ENCODE peak calls at places on chromosomes 1 and 21, in nine cellular contexts. C is BJ; T is effector memory CD4-positive, alpha-beta T cell; B is ovary; U is body of pancreas; L is fibroblast of lung; V is heart right ventricle; D is lower lobe of right lung; M is endodermal cell. K is an unnamed sample.

GRCh38 chr21:33950425-33951079 is 34.9 kb upstream of the ATP5PO start:
- DNase-seq in C (no peak), T (no peak), B (no peak), U (no peak), L (no peak), V (no peak), D (no peak), M (no peak), K (no peak)

GRCh38 chr1:111030590-111030989 is 66.9 kb upstream of the LRIF1 start:
- DNase-seq in C (no peak), T (peak; percentile 29), B (no peak), U (peak; percentile 44), L (peak; percentile 40), V (no peak), D (no peak), M (peak; percentile 83), K (no peak)

GRCh38 chr1:165114022-165114888 is 242.3 kb downstream of the LMX1A start:
- DNase-seq in C (no peak), T (no peak), B (peak; percentile 22), U (peak; percentile 64), L (peak; percentile 22), V (no peak), D (no peak), M (peak; percentile 90), K (no peak)

GRCh38 chr1:155166006-155166372 is 7.1 kb downstream of the KRTCAP2 start:
- DNase-seq in C (no peak), T (no peak), B (no peak), U (no peak), L (no peak), V (no peak), D (no peak), M (peak; percentile 58), K (peak; percentile 52)

GRCh38 chr1:53378061-53378460 is 50.2 kb upstream of the LRP8 start:
- DNase-seq in C (no peak), T (no peak), B (no peak), U (no peak), L (no peak), V (no peak), D (peak; percentile 24), M (peak; percentile 35), K (peak; percentile 29)

GRCh38 chr1:32742956-32743355 is 40.4 kb upstream of the SYNC start:
- DNase-seq in C (no peak), T (no peak), B (no peak), U (peak; percentile 40), L (no peak), V (no peak), D (no peak), M (no peak), K (no peak)

GRCh38 chr1:153649867-153650235 is 8.7 kb upstream of the SNAPIN start:
- DNase-seq in C (no peak), T (no peak), B (no peak), U (peak; percentile 97), L (no peak), V (peak; percentile 66), D (no peak), M (no peak), K (no peak)

GRCh38 chr1:22754106-22754768 is 43.6 kb downstream of the EPHB2 start:
- DNase-seq in C (no peak), T (no peak), B (no peak), U (no peak), L (peak; percentile 44), V (no peak), D (no peak), M (no peak), K (no peak)

GRCh38 chr1:30414086-30414850 is 309.1 kb downstream of the MATN1 start:
- DNase-seq in C (no peak), T (no peak), B (no peak), U (no peak), L (no peak), V (no peak), D (no peak), M (peak; percentile 34), K (peak; percentile 50)

GRCh38 chr1:100458925-100459814 is 78.8 kb upstream of the GPR88 start:
- DNase-seq in C (peak; percentile 14), T (peak; percentile 55), B (peak; percentile 78), U (peak; percentile 78), L (peak; percentile 72), V (peak; percentile 69), D (peak; percentile 69), M (peak; percentile 89), K (peak; percentile 87)

GRCh38 chr1:12245116-12245515 is 15.3 kb downstream of the VPS13D start:
- DNase-seq in C (no peak), T (no peak), B (no peak), U (no peak), L (no peak), V (no peak), D (no peak), M (no peak), K (no peak)

GRCh38 chr1:3459940-3460652 is 5.6 kb downstream of the ARHGEF16 start:
- DNase-seq in C (no peak), T (no peak), B (no peak), U (peak; percentile 81), L (no peak), V (peak; percentile 22), D (no peak), M (no peak), K (peak; percentile 40)

GRCh38 chr1:65213271-65213905 is 65.4 kb downstream of the AK4 start:
- DNase-seq in C (no peak), T (no peak), B (no peak), U (no peak), L (no peak), V (no peak), D (no peak), M (no peak), K (no peak)

GRCh38 chr1:174194451-174194850 is 35.1 kb downstream of the RABGAP1L start:
- DNase-seq in C (no peak), T (no peak), B (no peak), U (no peak), L (no peak), V (no peak), D (no peak), M (no peak), K (no peak)

GRCh38 chr1:174197547-174197946 is 38.2 kb downstream of the RABGAP1L start:
- DNase-seq in C (no peak), T (no peak), B (no peak), U (no peak), L (no peak), V (no peak), D (peak; percentile 57), M (no peak), K (no peak)

GRCh38 chr1:174198192-174198591 is 38.9 kb downstream of the RABGAP1L start:
- DNase-seq in C (no peak), T (no peak), B (no peak), U (no peak), L (no peak), V (no peak), D (no peak), M (no peak), K (no peak)

GRCh38 chr1:174200746-174201145 is 41.4 kb downstream of the RABGAP1L start:
- DNase-seq in C (no peak), T (no peak), B (no peak), U (no peak), L (no peak), V (no peak), D (no peak), M (no peak), K (no peak)

GRCh38 chr1:174197088-174197487 is 37.8 kb downstream of the RABGAP1L start:
- DNase-seq in C (no peak), T (no peak), B (no peak), U (no peak), L (no peak), V (no peak), D (no peak), M (no peak), K (no peak)
- H3K4me3 ChIP-seq in C (no peak overlapping the region), T (no peak overlapping the region), B (no peak overlapping the region), U (no peak overlapping the region), L (no peak overlapping the region), V (no peak overlapping the region), D (no peak overlapping the region), M (no peak overlapping the region), K (no peak overlapping the region)

GRCh38 chr21:44064852-44065403 is 42.3 kb upstream of the PWP2 start:
- DNase-seq in C (no peak), T (no peak), B (no peak), U (no peak), L (no peak), V (no peak), D (no peak), M (no peak), K (no peak)
- H3K36me3 ChIP-seq in C (peaks cover 22% of the 10 kb centered on the region), T (peaks cover 42% of the 10 kb centered on the region), B (no peaks in the 10 kb centered on the region), U (peaks cover 8% of the 10 kb centered on the region), L (peaks cover 6% of the 10 kb centered on the region), V (peaks cover 87% of the 10 kb centered on the region), D (peaks cover 76% of the 10 kb centered on the region), M (peaks cover 37% of the 10 kb centered on the region), K (no peaks in the 10 kb centered on the region)

DNA sequence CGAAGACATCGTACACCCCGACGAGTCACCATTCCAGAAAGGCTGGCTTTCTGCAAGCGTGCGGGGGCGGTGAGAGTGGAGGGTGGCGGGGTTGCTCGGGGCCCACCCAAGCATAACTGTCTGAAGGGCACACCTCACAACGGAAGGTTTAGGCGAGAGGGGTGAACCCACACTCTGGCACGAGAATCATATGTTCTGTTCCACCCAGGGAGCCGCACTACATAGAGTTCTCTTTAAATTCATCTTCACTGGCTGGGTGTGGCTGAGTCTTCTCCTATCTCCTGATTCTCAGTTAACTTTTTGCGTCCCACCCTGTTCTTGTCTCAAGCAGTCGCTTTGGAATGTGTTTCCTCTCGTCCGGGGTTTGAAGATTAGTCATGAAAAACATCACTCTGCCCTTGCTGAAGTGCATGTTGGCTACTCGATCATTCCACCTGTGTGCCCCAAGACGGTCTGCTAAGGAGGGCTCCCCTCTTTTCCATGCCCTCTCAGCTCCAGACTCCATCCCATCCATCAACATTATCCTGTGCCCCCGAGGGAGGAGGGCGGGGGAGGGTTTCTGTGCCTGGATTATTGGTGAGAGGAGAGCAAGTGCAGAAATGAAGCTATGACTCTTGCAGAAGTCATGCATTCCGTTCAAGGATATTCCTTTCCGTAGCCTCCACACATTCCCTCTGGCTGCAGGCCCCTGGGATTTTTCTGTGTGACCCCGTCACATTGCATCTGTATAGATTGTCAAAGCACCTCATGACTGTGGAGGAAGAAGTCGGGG is 53.5 kb upstream of the CD34 start:
- DNase-seq in C (no peak), T (no peak), B (no peak), U (no peak), L (peak; percentile 68), V (no peak), D (no peak), M (no peak), K (no peak)
- H3K4me3 ChIP-seq in C (no peak overlapping the region), T (no peak overlapping the region), B (no peak overlapping the region), U (no peak overlapping the region), L (no peak overlapping the region), V (peak overlapping the region; percentile 61), D (peak overlapping the region; percentile 74), M (no peak overlapping the region), K (no peak overlapping the region)

DNA sequence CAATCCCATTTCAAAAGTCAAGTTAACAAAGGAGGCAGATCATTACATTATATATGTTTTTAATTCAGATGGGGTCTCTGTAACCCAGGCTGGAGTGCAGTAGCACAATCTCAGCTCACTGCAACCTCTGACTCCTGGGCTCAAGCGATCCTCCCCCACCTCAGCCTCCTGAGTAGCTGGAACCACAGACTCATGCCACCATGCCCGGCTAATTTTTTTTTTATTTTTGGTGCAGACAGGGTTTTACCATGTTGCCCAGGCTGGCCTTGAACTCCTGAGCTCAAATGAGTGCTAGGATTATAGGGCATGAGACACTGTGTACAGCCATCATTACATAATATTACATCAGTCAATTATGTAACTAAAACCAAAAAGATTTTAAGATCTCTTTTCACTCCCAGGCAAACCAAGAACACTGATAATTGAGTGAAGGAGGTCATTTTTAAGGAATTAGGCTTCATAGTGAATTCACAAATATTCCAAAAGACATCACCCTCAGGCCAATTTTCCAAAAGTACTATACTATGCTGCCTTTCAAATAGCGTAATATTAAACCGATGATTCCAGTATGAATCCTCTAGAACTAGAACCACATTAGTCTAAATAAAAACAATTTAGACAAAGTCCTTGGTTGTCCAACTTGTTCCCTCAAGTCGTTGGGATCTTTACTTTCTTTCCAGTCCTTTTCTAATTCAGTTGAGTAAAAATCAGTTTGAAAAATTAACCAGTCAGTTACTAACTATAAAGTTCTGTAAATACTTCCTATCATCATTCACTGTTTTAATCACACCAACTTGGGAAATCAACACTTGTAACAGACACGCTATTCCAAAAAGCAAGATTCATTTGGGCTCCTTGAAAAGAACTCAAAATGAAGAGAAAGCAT is 16.1 kb downstream of the TOMM20 start:
- DNase-seq in C (no peak), T (no peak), B (no peak), U (no peak), L (no peak), V (no peak), D (no peak), M (peak; percentile 23), K (no peak)
- H3K36me3 ChIP-seq in C (peaks cover 16% of the 10 kb centered on the region), T (peaks cover 68% of the 10 kb centered on the region), B (no peaks in the 10 kb centered on the region), U (peaks cover 16% of the 10 kb centered on the region), L (peaks cover 12% of the 10 kb centered on the region), V (peaks cover 100% of the 10 kb centered on the region), D (peaks cover 96% of the 10 kb centered on the region), M (peaks cover 95% of the 10 kb centered on the region), K (no peaks in the 10 kb centered on the region)

K was measured in aorta.